ENCODE peak calls at places on chromosomes 3 and 15, in five cellular contexts. H, N, B, Y and O are unnamed samples.

GRCh38 chr3:144900366-144900765 is 928.7 kb downstream of the DIPK2A start:
- DNase-seq in Y (no peak), N (no peak), B (no peak), H (no peak), O (no peak)

GRCh38 chr3:176521531-176522175 is 675.6 kb downstream of the TBL1XR1 start:
- DNase-seq in N (no peak), B (no peak), Y (no peak), H (peak; percentile 66), O (no peak)

GRCh38 chr3:138434276-138434874 is at the start of gene ESYT3:
- DNase-seq in H (peak; percentile 84), N (peak; percentile 90), B (no peak), Y (no peak), O (peak; percentile 53)

GRCh38 chr15:41838400-41838897 is at the start of gene PLA2G4B:
- DNase-seq in H (no peak), Y (no peak), B (no peak), N (peak; percentile 87), O (no peak)

GRCh38 chr15:38130739-38131498 is 121.7 kb upstream of the SPRED1 start:
- DNase-seq in Y (peak; percentile 93), H (peak; percentile 47), B (no peak), N (peak; percentile 49), O (peak; percentile 96)

GRCh38 chr3:48708481-48708889 is 8.5 kb downstream of the IP6K2 start:
- DNase-seq in B (no peak), H (no peak), Y (no peak), N (no peak), O (peak; percentile 51)

GRCh38 chr3:194983620-194984019 is 287.3 kb downstream of the XXYLT1 start:
- DNase-seq in H (no peak), B (no peak), Y (no peak), N (no peak), O (no peak)

GRCh38 chr15:68380456-68380855 is 51.5 kb downstream of the ITGA11 start:
- DNase-seq in Y (no peak), B (no peak), H (no peak), N (peak; percentile 3), O (no peak)

GRCh38 chr3:186520957-186521842 is 23.0 kb downstream of the CRYGS start:
- DNase-seq in B (no peak), N (no peak), H (no peak), Y (no peak), O (no peak)

GRCh38 chr3:127532561-127533203 is 57.9 kb downstream of the TPRA1 start:
- DNase-seq in B (no peak), H (no peak), N (no peak), Y (no peak), O (no peak)

GRCh38 chr3:64639022-64639421 is 48.8 kb downstream of the ADAMTS9 start:
- DNase-seq in B (no peak), Y (no peak), H (peak; percentile 8), N (no peak), O (no peak)

DNA sequence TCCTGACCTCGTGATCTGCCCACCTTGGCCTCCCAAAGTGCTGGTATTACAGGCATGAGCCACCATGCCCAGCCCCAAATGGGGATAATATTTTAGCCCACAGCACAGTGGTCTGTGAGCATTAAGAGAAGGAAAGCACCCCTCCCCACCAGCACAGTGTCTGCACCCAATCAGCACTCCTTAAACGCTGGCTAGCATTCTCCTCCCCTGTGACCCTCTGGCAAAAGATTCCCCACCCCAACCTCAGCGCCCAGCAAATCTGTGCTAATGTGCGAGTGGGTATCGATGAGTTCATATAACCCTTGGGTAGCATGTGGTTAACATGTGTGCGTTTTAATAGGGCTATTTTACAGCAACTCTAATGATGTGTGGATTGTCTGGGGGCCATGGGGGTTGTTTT is 18.3 kb upstream of the EPHB3 start:
- DNase-seq in Y (no peak), N (no peak), B (no peak), H (no peak), O (no peak)
- H3K27me3 ChIP-seq in Y (peaks cover 35% of the 10 kb centered on the region), N (peaks cover 5% of the 10 kb centered on the region), B (peaks cover 7% of the 10 kb centered on the region), H (no peaks in the 10 kb centered on the region), O (peaks cover 57% of the 10 kb centered on the region)

DNA sequence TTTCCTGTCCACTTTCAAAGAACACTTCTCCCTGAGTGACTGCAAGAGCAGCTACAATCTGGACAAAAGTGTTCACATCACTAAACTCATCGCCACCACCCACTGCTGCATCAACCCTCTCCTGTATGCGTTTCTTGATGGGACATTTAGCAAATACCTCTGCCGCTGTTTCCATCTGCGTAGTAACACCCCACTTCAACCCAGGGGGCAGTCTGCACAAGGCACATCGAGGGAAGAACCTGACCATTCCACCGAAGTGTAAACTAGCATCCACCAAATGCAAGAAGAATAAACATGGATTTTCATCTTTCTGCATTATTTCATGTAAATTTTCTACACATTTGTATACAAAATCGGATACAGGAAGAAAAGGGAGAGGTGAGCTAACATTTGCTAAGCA is 1.8 kb downstream of the CCRL2 start:
- DNase-seq in N (no peak), B (no peak), Y (no peak), H (no peak), O (no peak)
- H3K27me3 ChIP-seq in N (no peaks in the 10 kb centered on the region), B (no peaks in the 10 kb centered on the region), Y (no peaks in the 10 kb centered on the region), H (no peaks in the 10 kb centered on the region), O (no peaks in the 10 kb centered on the region)

GRCh38 chr3:181178991-181179390 is 189.5 kb upstream of the DNAJC19 start:
- DNase-seq in H (no peak), B (no peak), N (no peak), Y (no peak), O (no peak)

GRCh38 chr3:181173227-181173626 is 183.7 kb upstream of the DNAJC19 start:
- DNase-seq in Y (no peak), B (no peak), H (no peak), N (no peak), O (no peak)

GRCh38 chr3:181176610-181177009 is 187.1 kb upstream of the DNAJC19 start:
- DNase-seq in H (peak; percentile 52), B (peak; percentile 2), Y (peak; percentile 4), N (peak; percentile 79), O (peak; percentile 30)
- H3K27me3 ChIP-seq in H (no peaks in the 10 kb centered on the region), B (no peaks in the 10 kb centered on the region), Y (no peaks in the 10 kb centered on the region), N (no peaks in the 10 kb centered on the region), O (no peaks in the 10 kb centered on the region)

DNA sequence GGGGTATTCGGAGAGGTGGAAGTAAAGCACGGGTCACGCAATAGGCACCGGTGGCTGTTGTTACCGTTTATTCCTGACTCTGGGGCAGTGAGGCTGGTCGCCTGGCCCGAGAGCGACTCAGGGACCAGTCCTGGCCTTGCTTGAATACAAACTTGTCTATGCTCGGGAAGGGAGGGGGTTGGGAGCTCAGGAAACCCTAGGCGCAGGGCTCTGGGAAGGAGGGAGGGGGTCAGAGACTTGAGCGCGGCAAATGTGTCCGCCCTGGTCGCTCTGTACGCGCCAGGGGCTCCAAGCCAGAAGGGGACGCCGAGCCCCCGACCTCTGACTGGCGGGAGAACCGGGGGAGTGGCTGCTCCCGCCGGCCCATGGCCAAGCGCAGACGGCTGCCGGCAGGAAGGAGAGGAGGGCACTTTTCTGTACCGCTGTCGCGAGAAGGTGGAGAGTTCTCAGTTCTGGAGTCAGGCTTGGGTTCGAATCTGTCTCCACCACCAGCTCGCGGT is 1.5 kb downstream of the SPSB4 start:
- DNase-seq in B (no peak), N (no peak), Y (no peak), H (peak; percentile 80), O (no peak)
- H3K27me3 ChIP-seq in B (peaks cover 42% of the 10 kb centered on the region), N (peaks cover 41% of the 10 kb centered on the region), Y (peaks cover 54% of the 10 kb centered on the region), H (no peaks in the 10 kb centered on the region), O (peaks cover 79% of the 10 kb centered on the region)

GRCh38 chr3:169268942-169269460 is 394.5 kb downstream of the MECOM start:
- DNase-seq in H (no peak), B (no peak), N (no peak), Y (no peak), O (no peak)
- H3K27me3 ChIP-seq in H (no peaks in the 10 kb centered on the region), B (no peaks in the 10 kb centered on the region), N (no peaks in the 10 kb centered on the region), Y (no peaks in the 10 kb centered on the region), O (no peaks in the 10 kb centered on the region)

DNA sequence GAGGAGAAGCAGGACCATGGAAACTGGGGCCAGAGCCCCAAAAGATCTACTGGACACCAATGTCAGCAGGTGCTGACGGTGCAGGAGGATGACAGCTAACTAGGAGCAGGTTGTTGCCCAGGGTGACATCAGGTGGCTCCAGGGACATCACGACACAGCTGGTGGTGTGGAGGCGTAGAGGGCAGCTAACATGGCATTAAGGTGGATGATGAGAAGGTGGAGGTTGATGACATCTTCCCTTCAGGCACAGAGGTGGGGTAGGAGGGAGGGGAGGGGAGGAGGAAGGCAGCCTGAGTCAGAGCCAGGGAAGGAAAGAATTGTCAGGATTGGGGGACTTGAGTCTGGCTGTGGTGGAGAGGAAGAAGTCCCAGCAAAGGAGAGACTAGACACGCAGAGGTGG is 1.5 kb upstream of the EPHB1 start:
- DNase-seq in H (no peak), N (no peak), B (no peak), Y (no peak), O (no peak)
- H3K27me3 ChIP-seq in H (peaks cover 10% of the 10 kb centered on the region), N (peaks cover 25% of the 10 kb centered on the region), B (peaks cover 43% of the 10 kb centered on the region), Y (peaks cover 44% of the 10 kb centered on the region), O (peaks cover 41% of the 10 kb centered on the region)

DNA sequence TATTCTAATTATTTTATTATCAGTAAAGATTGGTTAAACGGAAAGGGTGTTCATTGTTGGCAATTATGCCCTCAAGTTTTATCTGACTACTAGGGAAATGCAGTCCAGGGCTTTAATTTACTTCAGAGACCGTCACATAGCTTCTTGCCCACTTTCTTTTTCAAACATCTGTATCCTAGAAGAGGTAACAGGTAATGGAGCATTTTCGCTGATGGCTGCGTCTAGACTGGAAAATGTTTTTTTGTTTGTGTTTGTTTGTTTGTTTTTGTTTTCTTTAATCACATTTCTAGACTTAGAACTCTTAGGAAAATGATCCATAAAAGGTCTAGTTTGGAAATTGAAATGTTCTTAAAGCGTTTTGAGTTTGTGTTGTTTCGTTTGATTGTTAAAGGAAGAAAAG is 71.4 kb downstream of the ANXA2 start:
- DNase-seq in Y (no peak), B (no peak), H (no peak), N (no peak), O (no peak)
- H3K27me3 ChIP-seq in Y (peaks cover 35% of the 10 kb centered on the region), B (peaks cover 23% of the 10 kb centered on the region), H (no peaks in the 10 kb centered on the region), N (peaks cover 31% of the 10 kb centered on the region), O (peaks cover 20% of the 10 kb centered on the region)

GRCh38 chr3:151084893-151085226 is 604 bp upstream of the MED12L start:
- DNase-seq in H (no peak), N (no peak), B (no peak), Y (no peak), O (no peak)
- H3K27me3 ChIP-seq in H (no peaks in the 10 kb centered on the region), N (peaks cover 20% of the 10 kb centered on the region), B (peaks cover 40% of the 10 kb centered on the region), Y (peaks cover 35% of the 10 kb centered on the region), O (peaks cover 19% of the 10 kb centered on the region)